ENCODE peak calls at places on chromosomes 12 and 14, in seven cellular contexts. One of them, this sample, is unnamed.

GRCh38 chr12:108308432-108308831 is 30.7 kb downstream of the CMKLR1 start:
- DNase-seq in T-helper 2 cell: no peak
- DNase-seq in GM12865: no peak
- DNase-seq in AG04450: no peak
- DNase-seq in AG04449: no peak
- DNase-seq in ELF-1: no peak
- DNase-seq in HFFc6: no peak
- DNase-seq in this sample: no peak

GRCh38 chr14:101982621-101983020 is 18.2 kb downstream of the DYNC1H1 start:
- DNase-seq in AG04449: no peak
- DNase-seq in HFFc6: no peak
- DNase-seq in ELF-1: no peak
- DNase-seq in GM12865: no peak
- DNase-seq in T-helper 2 cell: no peak
- DNase-seq in AG04450: no peak
- DNase-seq in this sample: no peak

GRCh38 chr12:4766445-4766844 is 46.2 kb downstream of the GALNT8 start:
- DNase-seq in AG04449: no peak
- DNase-seq in T-helper 2 cell: no peak
- DNase-seq in AG04450: no peak
- DNase-seq in ELF-1: no peak
- DNase-seq in HFFc6: no peak
- DNase-seq in GM12865: no peak
- DNase-seq in this sample: no peak

GRCh38 chr12:6430124-6430989 is 14.4 kb upstream of the CD27 start:
- DNase-seq in ELF-1: no peak
- DNase-seq in T-helper 2 cell: no peak
- DNase-seq in HFFc6: peak; percentile 95
- DNase-seq in GM12865: peak; percentile 71
- DNase-seq in AG04449: peak; percentile 69
- DNase-seq in AG04450: peak; percentile 93
- DNase-seq in this sample: peak; percentile 87

GRCh38 chr12:116257213-116257612 is 20.3 kb downstream of the MED13L start:
- DNase-seq in AG04450: no peak
- DNase-seq in GM12865: no peak
- DNase-seq in AG04449: no peak
- DNase-seq in ELF-1: no peak
- DNase-seq in HFFc6: no peak
- DNase-seq in T-helper 2 cell: no peak
- DNase-seq in this sample: peak; percentile 40

GRCh38 chr12:24814379-24815086 is 134.4 kb downstream of the BCAT1 start:
- DNase-seq in GM12865: peak; percentile 63
- DNase-seq in AG04449: no peak
- DNase-seq in AG04450: no peak
- DNase-seq in ELF-1: no peak
- DNase-seq in T-helper 2 cell: no peak
- DNase-seq in HFFc6: no peak
- DNase-seq in this sample: no peak

GRCh38 chr12:53543539-53543938 is 36.3 kb upstream of the NPFF start:
- DNase-seq in AG04449: no peak
- DNase-seq in HFFc6: peak; percentile 71
- DNase-seq in AG04450: peak; percentile 41
- DNase-seq in ELF-1: peak; percentile 63
- DNase-seq in T-helper 2 cell: peak; percentile 21
- DNase-seq in GM12865: peak; percentile 81
- DNase-seq in this sample: peak; percentile 49

GRCh38 chr12:121537814-121538698 is 42.8 kb downstream of the KDM2B start:
- DNase-seq in GM12865: peak; percentile 51
- DNase-seq in ELF-1: no peak
- DNase-seq in AG04449: no peak
- DNase-seq in T-helper 2 cell: peak; percentile 5
- DNase-seq in AG04450: no peak
- DNase-seq in HFFc6: no peak
- DNase-seq in this sample: no peak

GRCh38 chr12:125734137-125734536 is 668.9 kb downstream of the AACS start:
- DNase-seq in ELF-1: no peak
- DNase-seq in GM12865: no peak
- DNase-seq in AG04450: no peak
- DNase-seq in HFFc6: no peak
- DNase-seq in T-helper 2 cell: no peak
- DNase-seq in AG04449: no peak
- DNase-seq in this sample: no peak

GRCh38 chr12:90958995-90959394 is 4.0 kb upstream of the CCER1 start:
- DNase-seq in ELF-1: no peak
- DNase-seq in T-helper 2 cell: no peak
- DNase-seq in GM12865: no peak
- DNase-seq in AG04450: no peak
- DNase-seq in AG04449: no peak
- DNase-seq in HFFc6: peak; percentile 13
- DNase-seq in this sample: no peak

GRCh38 chr12:132152921-132153321 is 8.7 kb downstream of the NOC4L start:
- DNase-seq in AG04449: no peak
- DNase-seq in HFFc6: no peak
- DNase-seq in AG04450: no peak
- DNase-seq in GM12865: no peak
- DNase-seq in T-helper 2 cell: no peak
- DNase-seq in ELF-1: no peak
- DNase-seq in this sample: no peak

GRCh38 chr12:68310370-68310769 is 21.8 kb downstream of the MDM1 start:
- DNase-seq in GM12865: no peak
- DNase-seq in AG04449: peak; percentile 86
- DNase-seq in HFFc6: peak; percentile 65
- DNase-seq in ELF-1: no peak
- DNase-seq in T-helper 2 cell: no peak
- DNase-seq in AG04450: peak; percentile 55
- DNase-seq in this sample: no peak

GRCh38 chr12:59158066-59158465 is 237.8 kb upstream of the LRIG3 start:
- DNase-seq in T-helper 2 cell: no peak
- DNase-seq in GM12865: no peak
- DNase-seq in AG04450: no peak
- DNase-seq in HFFc6: no peak
- DNase-seq in ELF-1: peak; percentile 68
- DNase-seq in AG04449: no peak
- DNase-seq in this sample: no peak

GRCh38 chr14:96741151-96741977 is 55.8 kb upstream of the VRK1 start:
- DNase-seq in T-helper 2 cell: peak; percentile 63
- DNase-seq in HFFc6: peak; percentile 32
- DNase-seq in AG04450: no peak
- DNase-seq in AG04449: no peak
- DNase-seq in GM12865: peak; percentile 64
- DNase-seq in ELF-1: peak; percentile 79
- DNase-seq in this sample: peak; percentile 65

GRCh38 chr12:120970310-120970709 is 8.0 kb upstream of the HNF1A start:
- DNase-seq in GM12865: no peak
- DNase-seq in HFFc6: no peak
- DNase-seq in AG04450: no peak
- DNase-seq in AG04449: no peak
- DNase-seq in ELF-1: no peak
- DNase-seq in T-helper 2 cell: no peak
- DNase-seq in this sample: no peak

GRCh38 chr14:60106341-60106740 is 14.6 kb downstream of the PCNX4 start:
- DNase-seq in HFFc6: peak; percentile 41
- DNase-seq in AG04450: no peak
- DNase-seq in GM12865: no peak
- DNase-seq in ELF-1: no peak
- DNase-seq in AG04449: no peak
- DNase-seq in T-helper 2 cell: no peak
- DNase-seq in this sample: no peak